ENCODE peak calls at places on chromosome 14, in seven cellular contexts. E is fibroblast of the aortic adventitia, I is ovary, H is HL-60, A is esophagus squamous epithelium, T is K562, S is MM.1S. Z is an unnamed sample.

GRCh38 chr14:72822946-72823611 is 70.8 kb downstream of the DPF3 start:
- DNase-seq in E (peak), I (no peak), H (no peak), A (no peak), T (peak), S (no peak), Z (no peak)

GRCh38 chr14:87233806-87234384 is 759.1 kb downstream of the GALC start:
- DNase-seq in E (no peak), I (no peak), H (no peak), A (no peak), T (no peak), S (no peak), Z (no peak)

GRCh38 chr14:69153848-69154208 is 909 bp upstream of the DCAF5 start:
- DNase-seq in E (peak), I (peak), H (no peak), A (no peak), T (no peak), S (no peak), Z (peak)

GRCh38 chr14:50542941-50543418 is 10.6 kb upstream of the MAP4K5 start:
- DNase-seq in E (peak), I (no peak), H (no peak), A (no peak), T (peak), S (peak), Z (peak)

GRCh38 chr14:35083530-35084150 is 37.6 kb downstream of the FAM177A1 start:
- DNase-seq in E (no peak), I (no peak), H (no peak), A (no peak), T (no peak), S (no peak), Z (no peak)

GRCh38 chr14:56145965-56146364 is 27.8 kb downstream of the PELI2 start:
- DNase-seq in E (peak), I (no peak), H (no peak), A (no peak), T (no peak), S (no peak), Z (peak)

GRCh38 chr14:37434867-37435266 is 160.2 kb downstream of the FOXA1 start:
- DNase-seq in E (no peak), I (no peak), H (no peak), A (no peak), T (no peak), S (no peak), Z (no peak)

GRCh38 chr14:91866061-91866460 is 1.3 kb downstream of the TC2N start:
- DNase-seq in E (peak), I (no peak), H (no peak), A (no peak), T (no peak), S (peak), Z (no peak)

GRCh38 chr14:37991027-37991426 is 216.7 kb upstream of the SSTR1 start:
- DNase-seq in E (no peak), I (no peak), H (no peak), A (no peak), T (no peak), S (no peak), Z (no peak)

GRCh38 chr14:105493921-105494605 is 3.0 kb downstream of the TEDC1 start:
- DNase-seq in E (no peak), I (no peak), H (no peak), A (no peak), T (no peak), S (no peak), Z (no peak)

GRCh38 chr14:90419200-90419599 is 22.4 kb downstream of the CALM1 start:
- DNase-seq in E (peak), I (peak), H (no peak), A (no peak), T (no peak), S (no peak), Z (peak)

GRCh38 chr14:58907803-58908202 is 270.0 kb downstream of the DACT1 start:
- DNase-seq in E (no peak), I (no peak), H (no peak), A (no peak), T (no peak), S (no peak), Z (no peak)

GRCh38 chr14:55388160-55388559 is 23.5 kb downstream of the ATG14 start:
- DNase-seq in E (no peak), I (no peak), H (no peak), A (no peak), T (no peak), S (no peak), Z (peak)

GRCh38 chr14:56635041-56635440 is 55.4 kb downstream of the TMEM260 start:
- DNase-seq in E (no peak), I (no peak), H (no peak), A (no peak), T (no peak), S (no peak), Z (no peak)

GRCh38 chr14:94753067-94753466 is 16.8 kb downstream of the GSC start:
- DNase-seq in E (no peak), I (no peak), H (no peak), A (no peak), T (no peak), S (no peak), Z (no peak)

GRCh38 chr14:93715279-93715927 is 72.9 kb downstream of the PRIMA1 start:
- DNase-seq in E (no peak), I (no peak), H (no peak), A (no peak), T (no peak), S (no peak), Z (no peak)

GRCh38 chr14:39467889-39468524 is 35.8 kb upstream of the FBXO33 start:
- DNase-seq in E (peak), I (no peak), H (no peak), A (no peak), T (no peak), S (peak), Z (peak)
- TF ChIP-seq CTCF in E (peak), I (no peak), H (peak), A (peak), T (peak), S (peak), Z (peak)

GRCh38 chr14:61149896-61150295 is 131.2 kb downstream of the TMEM30B start:
- DNase-seq in E (no peak), I (no peak), H (no peak), A (no peak), T (no peak), S (no peak), Z (no peak)

GRCh38 chr14:61146896-61147295 is 134.2 kb downstream of the TMEM30B start:
- DNase-seq in E (no peak), I (no peak), H (no peak), A (no peak), T (no peak), S (no peak), Z (no peak)

GRCh38 chr14:61147369-61147897 is 133.7 kb downstream of the TMEM30B start:
- DNase-seq in E (peak), I (no peak), H (no peak), A (no peak), T (no peak), S (no peak), Z (peak)

GRCh38 chr14:61148742-61149350 is 132.3 kb downstream of the TMEM30B start:
- DNase-seq in E (no peak), I (no peak), H (no peak), A (no peak), T (no peak), S (no peak), Z (no peak)

GRCh38 chr14:61147898-61148549 is 133.1 kb downstream of the TMEM30B start:
- DNase-seq in E (peak), I (no peak), H (no peak), A (no peak), T (no peak), S (no peak), Z (peak)
- H3K4me3 ChIP-seq in E (no peak), I (no peak), H (no peak), A (no peak), T (no peak), S (no peak), Z (no peak)

GRCh38 chr14:61730756-61731373 is 31.4 kb upstream of the SNAPC1 start:
- DNase-seq in E (peak), I (no peak), H (no peak), A (no peak), T (no peak), S (no peak), Z (peak)
- TF ChIP-seq CTCF in E (peak), I (peak), H (no peak), A (peak), T (peak), S (peak), Z (peak)

GRCh38 chr14:100374891-100375272 is 51.7 kb downstream of the SLC25A47 start:
- DNase-seq in E (no peak), I (no peak), H (no peak), A (no peak), T (no peak), S (no peak), Z (no peak)
- H3K4me3 ChIP-seq in E (peak), I (peak), H (peak), A (peak), T (peak), S (peak), Z (peak)

GRCh38 chr14:23052671-23053070 is 4.6 kb downstream of the CDH24 start:
- DNase-seq in E (no peak), I (no peak), H (no peak), A (no peak), T (no peak), S (no peak), Z (no peak)

GRCh38 chr14:23054000-23054811 is 3.1 kb downstream of the CDH24 start:
- DNase-seq in E (no peak), I (no peak), H (no peak), A (no peak), T (peak), S (no peak), Z (peak)

GRCh38 chr14:23053426-23053825 is 3.9 kb downstream of the CDH24 start:
- DNase-seq in E (no peak), I (no peak), H (no peak), A (no peak), T (no peak), S (no peak), Z (no peak)

GRCh38 chr14:23051482-23051881 is 5.8 kb downstream of the CDH24 start:
- DNase-seq in E (no peak), I (no peak), H (no peak), A (no peak), T (no peak), S (no peak), Z (no peak)

GRCh38 chr14:23052182-23052623 is 5.1 kb downstream of the CDH24 start:
- DNase-seq in E (peak), I (no peak), H (no peak), A (no peak), T (peak), S (no peak), Z (no peak)
- TF ChIP-seq CTCF in E (peak), I (no peak), H (no peak), A (peak), T (peak), S (no peak), Z (peak)